ENCODE peak calls at places on chromosomes 2 and 18, in eight cellular contexts. M is ACHN; B is body of pancreas; G is activated CD4-positive, alpha-beta T cell treated with anti-CD3 and anti-CD28 coated beads, Interleukin-2, amount 10 ng/mL, durations not matched to agents 7 days and 5 days; P is midbrain; W is stimulated activated CD8-positive, alpha-beta memory T cell treated with anti-CD3 and anti-CD28 coated beads, Interleukin-15, amount 100 ng/mL, for 1 hour; Z is T-helper 1 cell; C is astrocyte of the spinal cord. X is an unnamed sample.

GRCh38 chr2:31071741-31072140 is 66.5 kb downstream of the GALNT14 start:
- DNase-seq in M (no peak), B (no peak), G (no peak), P (no peak), W (no peak), Z (no peak), C (no peak), X (no peak)

GRCh38 chr2:76193098-76193497 is 482.4 kb upstream of the GCFC2 start:
- DNase-seq in M (no peak), B (no peak), G (no peak), P (no peak), W (no peak), Z (no peak), C (no peak), X (peak)

GRCh38 chr2:222242532-222242931 is 56.3 kb downstream of the PAX3 start:
- DNase-seq in M (no peak), B (no peak), G (no peak), P (no peak), W (no peak), Z (no peak), C (no peak), X (no peak)

GRCh38 chr2:26742053-26742770 is 21.9 kb upstream of the SLC35F6 start:
- DNase-seq in M (no peak), B (no peak), G (no peak), P (no peak), W (no peak), Z (no peak), C (no peak), X (no peak)

GRCh38 chr2:143176606-143177005 is 47.4 kb downstream of the ARHGAP15 start:
- DNase-seq in M (no peak), B (no peak), G (peak), P (no peak), W (no peak), Z (no peak), C (no peak), X (no peak)

GRCh38 chr18:25164211-25164836 is 187.6 kb downstream of the ZNF521 start:
- DNase-seq in M (no peak), B (no peak), G (no peak), P (no peak), W (no peak), Z (no peak), C (no peak), X (no peak)

GRCh38 chr2:229174794-229175529 is 96.1 kb downstream of the PID1 start:
- DNase-seq in M (no peak), B (no peak), G (no peak), P (no peak), W (no peak), Z (no peak), C (peak), X (no peak)

GRCh38 chr2:105746177-105747080 is 1.7 kb downstream of the NCK2 start:
- DNase-seq in M (no peak), B (peak), G (peak), P (no peak), W (peak), Z (peak), C (no peak), X (peak)

GRCh38 chr2:224952942-224953657 is 89.2 kb downstream of the DOCK10 start:
- DNase-seq in M (no peak), B (peak), G (peak), P (peak), W (no peak), Z (peak), C (no peak), X (peak)

GRCh38 chr2:47269316-47270232 is 114.5 kb upstream of the STPG4 start:
- DNase-seq in M (peak), B (peak), G (no peak), P (no peak), W (no peak), Z (no peak), C (peak), X (peak)

GRCh38 chr2:241329669-241330615 is 14.2 kb downstream of the SEPTIN2 start:
- DNase-seq in M (no peak), B (no peak), G (no peak), P (no peak), W (no peak), Z (no peak), C (no peak), X (no peak)

GRCh38 chr18:28114472-28114871 is 62.5 kb downstream of the CDH2 start:
- DNase-seq in M (peak), B (no peak), G (no peak), P (no peak), W (no peak), Z (no peak), C (peak), X (no peak)

GRCh38 chr2:45330617-45331016 is 280.4 kb downstream of the SRBD1 start:
- DNase-seq in M (no peak), B (no peak), G (no peak), P (no peak), W (no peak), Z (no peak), C (no peak), X (no peak)

GRCh38 chr2:101581675-101582299 is 106.9 kb upstream of the RFX8 start:
- DNase-seq in M (no peak), B (no peak), G (no peak), P (no peak), W (no peak), Z (no peak), C (no peak), X (no peak)

GRCh38 chr2:197369946-197370325 is 59.4 kb upstream of the ANKRD44 start:
- DNase-seq in M (no peak), B (no peak), G (no peak), P (no peak), W (no peak), Z (no peak), C (no peak), X (peak)

GRCh38 chr2:25347205-25347815 is 5.6 kb upstream of the DNMT3A start:
- DNase-seq in M (no peak), B (no peak), G (no peak), P (no peak), W (no peak), Z (no peak), C (no peak), X (no peak)

GRCh38 chr2:238685713-238686112 is 162.2 kb upstream of the TWIST2 start:
- DNase-seq in M (peak), B (no peak), G (no peak), P (no peak), W (no peak), Z (no peak), C (no peak), X (no peak)

GRCh38 chr2:26672818-26673393 is 19.6 kb upstream of the KCNK3 start:
- DNase-seq in M (no peak), B (no peak), G (no peak), P (no peak), W (no peak), Z (no peak), C (no peak), X (no peak)

GRCh38 chr2:108171652-108172051 is 68.1 kb upstream of the SULT1C3 start:
- DNase-seq in M (no peak), B (no peak), G (no peak), P (no peak), W (no peak), Z (no peak), C (no peak), X (no peak)

GRCh38 chr2:237199082-237199481 is 113.4 kb downstream of the COPS8 start:
- DNase-seq in M (no peak), B (no peak), G (no peak), P (no peak), W (no peak), Z (no peak), C (peak), X (no peak)

GRCh38 chr2:113156278-113157107 is 17.3 kb upstream of the PSD4 start:
- DNase-seq in M (no peak), B (peak), G (no peak), P (peak), W (no peak), Z (no peak), C (peak), X (peak)

GRCh38 chr2:62266433-62267038 is 70.6 kb downstream of the B3GNT2 start:
- DNase-seq in M (peak), B (no peak), G (no peak), P (no peak), W (no peak), Z (no peak), C (peak), X (no peak)

GRCh38 chr18:30358545-30358944 is 684.0 kb downstream of the DSC3 start:
- DNase-seq in M (no peak), B (no peak), G (no peak), P (peak), W (no peak), Z (no peak), C (peak), X (no peak)

GRCh38 chr2:14633451-14634211 is 1.1 kb downstream of the LRATD1 start:
- DNase-seq in M (no peak), B (no peak), G (no peak), P (no peak), W (no peak), Z (no peak), C (no peak), X (no peak)

GRCh38 chr2:234863043-234863934 is 88.5 kb upstream of the SH3BP4 start:
- DNase-seq in M (no peak), B (peak), G (no peak), P (peak), W (no peak), Z (no peak), C (peak), X (peak)

GRCh38 chr18:58597649-58598048 is 31.2 kb downstream of the ALPK2 start:
- DNase-seq in M (no peak), B (no peak), G (no peak), P (no peak), W (no peak), Z (no peak), C (no peak), X (no peak)

GRCh38 chr2:158232476-158232875 is 130.8 kb downstream of the UPP2 start:
- DNase-seq in M (no peak), B (no peak), G (no peak), P (no peak), W (no peak), Z (no peak), C (no peak), X (no peak)

GRCh38 chr2:3469486-3469885 is 49.8 kb downstream of the ADI1 start:
- DNase-seq in M (no peak), B (no peak), G (no peak), P (no peak), W (no peak), Z (no peak), C (no peak), X (no peak)

GRCh38 chr2:54768772-54769428 is 45.4 kb downstream of the EML6 start:
- DNase-seq in M (no peak), B (no peak), G (no peak), P (no peak), W (no peak), Z (no peak), C (no peak), X (no peak)

GRCh38 chr2:7094113-7094760 is 177.0 kb downstream of the RNF144A start:
- DNase-seq in M (no peak), B (no peak), G (no peak), P (no peak), W (no peak), Z (no peak), C (no peak), X (peak)

GRCh38 chr2:208545398-208546042 is 138.9 kb downstream of the PTH2R start:
- DNase-seq in M (no peak), B (no peak), G (no peak), P (no peak), W (no peak), Z (no peak), C (no peak), X (peak)

GRCh38 chr2:173884403-173884802 is 80.8 kb downstream of the SP3 start:
- DNase-seq in M (peak), B (peak), G (no peak), P (peak), W (peak), Z (no peak), C (peak), X (peak)

GRCh38 chr2:231699006-231699405 is 9.3 kb upstream of the PTMA start:
- DNase-seq in M (no peak), B (no peak), G (no peak), P (no peak), W (no peak), Z (no peak), C (peak), X (no peak)

GRCh38 chr2:167986223-167986622 is 261.2 kb downstream of the STK39 start:
- DNase-seq in M (no peak), B (no peak), G (no peak), P (no peak), W (no peak), Z (no peak), C (peak), X (no peak)

GRCh38 chr2:71552356-71552755 is 99.0 kb downstream of the DYSF start:
- DNase-seq in M (no peak), B (no peak), G (no peak), P (no peak), W (no peak), Z (no peak), C (no peak), X (no peak)

GRCh38 chr2:205060269-205060668 is 515.0 kb downstream of the PARD3B start:
- DNase-seq in M (peak), B (no peak), G (no peak), P (no peak), W (no peak), Z (no peak), C (peak), X (no peak)

GRCh38 chr2:47236503-47237215 is 81.6 kb upstream of the STPG4 start:
- DNase-seq in M (no peak), B (no peak), G (no peak), P (peak), W (no peak), Z (no peak), C (no peak), X (no peak)

GRCh38 chr18:75360206-75360605 is 67.3 kb downstream of the SMIM21 start:
- DNase-seq in M (no peak), B (no peak), G (no peak), P (no peak), W (no peak), Z (no peak), C (peak), X (no peak)